ENCODE peak calls at places on chromosomes 5 and 9, in eight cellular contexts. One of them, this sample, is unnamed.

GRCh38 chr9:6959275-6960000 is 201.7 kb downstream of the KDM4C start:
- DNase-seq in fibroblast of lung: no peak
- DNase-seq in cardiac fibroblast: no peak
- DNase-seq in Panc1: no peak
- DNase-seq in body of pancreas: no peak
- DNase-seq in dorsolateral prefrontal cortex: no peak
- DNase-seq in cardiac muscle cell: peak
- DNase-seq in AG09309: no peak
- DNase-seq in this sample: no peak

GRCh38 chr9:16689352-16689938 is 181.0 kb downstream of the BNC2 start:
- DNase-seq in body of pancreas: peak
- DNase-seq in fibroblast of lung: peak
- DNase-seq in cardiac fibroblast: peak
- DNase-seq in Panc1: no peak
- DNase-seq in cardiac muscle cell: no peak
- DNase-seq in dorsolateral prefrontal cortex: no peak
- DNase-seq in AG09309: no peak
- DNase-seq in this sample: peak

GRCh38 chr5:108726446-108727091 is 21.1 kb upstream of the FER start:
- DNase-seq in dorsolateral prefrontal cortex: no peak
- DNase-seq in fibroblast of lung: no peak
- DNase-seq in AG09309: no peak
- DNase-seq in body of pancreas: no peak
- DNase-seq in cardiac fibroblast: no peak
- DNase-seq in Panc1: no peak
- DNase-seq in cardiac muscle cell: no peak
- DNase-seq in this sample: no peak

GRCh38 chr5:151562019-151562707 is 29.0 kb downstream of the FAT2 start:
- DNase-seq in fibroblast of lung: no peak
- DNase-seq in Panc1: no peak
- DNase-seq in cardiac muscle cell: no peak
- DNase-seq in cardiac fibroblast: no peak
- DNase-seq in dorsolateral prefrontal cortex: no peak
- DNase-seq in body of pancreas: no peak
- DNase-seq in AG09309: no peak
- DNase-seq in this sample: no peak

GRCh38 chr5:64074533-64074932 is 91.1 kb upstream of the RNF180 start:
- DNase-seq in cardiac fibroblast: peak
- DNase-seq in dorsolateral prefrontal cortex: no peak
- DNase-seq in body of pancreas: no peak
- DNase-seq in Panc1: peak
- DNase-seq in AG09309: peak
- DNase-seq in fibroblast of lung: peak
- DNase-seq in cardiac muscle cell: peak
- DNase-seq in this sample: peak

GRCh38 chr5:124806026-124806856 is 59.8 kb upstream of the ZNF608 start:
- DNase-seq in Panc1: no peak
- DNase-seq in fibroblast of lung: peak
- DNase-seq in AG09309: no peak
- DNase-seq in cardiac fibroblast: peak
- DNase-seq in cardiac muscle cell: peak
- DNase-seq in body of pancreas: peak
- DNase-seq in dorsolateral prefrontal cortex: peak
- DNase-seq in this sample: no peak

GRCh38 chr9:2119490-2120046 is 104.4 kb downstream of the SMARCA2 start:
- DNase-seq in AG09309: no peak
- DNase-seq in dorsolateral prefrontal cortex: no peak
- DNase-seq in Panc1: no peak
- DNase-seq in cardiac muscle cell: no peak
- DNase-seq in body of pancreas: no peak
- DNase-seq in cardiac fibroblast: no peak
- DNase-seq in fibroblast of lung: no peak
- DNase-seq in this sample: no peak

GRCh38 chr9:76419782-76420380 is 25.7 kb upstream of the RFK start:
- DNase-seq in Panc1: no peak
- DNase-seq in body of pancreas: peak
- DNase-seq in cardiac muscle cell: peak
- DNase-seq in fibroblast of lung: no peak
- DNase-seq in dorsolateral prefrontal cortex: no peak
- DNase-seq in cardiac fibroblast: peak
- DNase-seq in AG09309: no peak
- DNase-seq in this sample: no peak

GRCh38 chr9:21994996-21995651 is 533 bp downstream of the CDKN2B-AS1 start:
- DNase-seq in AG09309: no peak
- DNase-seq in Panc1: no peak
- DNase-seq in dorsolateral prefrontal cortex: no peak
- DNase-seq in body of pancreas: peak
- DNase-seq in cardiac muscle cell: peak
- DNase-seq in fibroblast of lung: peak
- DNase-seq in cardiac fibroblast: peak
- DNase-seq in this sample: peak

GRCh38 chr5:82835488-82835887 is 241.7 kb downstream of the TMEM167A start:
- DNase-seq in cardiac fibroblast: no peak
- DNase-seq in AG09309: no peak
- DNase-seq in body of pancreas: no peak
- DNase-seq in cardiac muscle cell: no peak
- DNase-seq in dorsolateral prefrontal cortex: no peak
- DNase-seq in fibroblast of lung: no peak
- DNase-seq in Panc1: no peak
- DNase-seq in this sample: no peak

GRCh38 chr5:93601053-93601429 is 18.0 kb downstream of the NR2F1 start:
- DNase-seq in AG09309: no peak
- DNase-seq in fibroblast of lung: no peak
- DNase-seq in cardiac muscle cell: no peak
- DNase-seq in dorsolateral prefrontal cortex: no peak
- DNase-seq in cardiac fibroblast: no peak
- DNase-seq in Panc1: no peak
- DNase-seq in body of pancreas: no peak
- DNase-seq in this sample: no peak

GRCh38 chr9:34171753-34172535 is 6.9 kb upstream of the UBAP1 start:
- DNase-seq in dorsolateral prefrontal cortex: no peak
- DNase-seq in AG09309: no peak
- DNase-seq in fibroblast of lung: no peak
- DNase-seq in cardiac fibroblast: no peak
- DNase-seq in body of pancreas: no peak
- DNase-seq in cardiac muscle cell: no peak
- DNase-seq in Panc1: no peak
- DNase-seq in this sample: no peak

GRCh38 chr5:142715291-142715690 is 29.4 kb upstream of the FGF1 start:
- DNase-seq in fibroblast of lung: no peak
- DNase-seq in cardiac fibroblast: no peak
- DNase-seq in body of pancreas: no peak
- DNase-seq in dorsolateral prefrontal cortex: no peak
- DNase-seq in cardiac muscle cell: no peak
- DNase-seq in AG09309: no peak
- DNase-seq in Panc1: no peak
- DNase-seq in this sample: no peak

GRCh38 chr5:142717582-142718215 is 31.8 kb upstream of the FGF1 start:
- DNase-seq in dorsolateral prefrontal cortex: no peak
- DNase-seq in Panc1: no peak
- DNase-seq in fibroblast of lung: peak
- DNase-seq in AG09309: no peak
- DNase-seq in cardiac muscle cell: peak
- DNase-seq in body of pancreas: peak
- DNase-seq in cardiac fibroblast: peak
- DNase-seq in this sample: no peak

GRCh38 chr5:142719836-142720330 is 34.0 kb upstream of the FGF1 start:
- DNase-seq in cardiac fibroblast: no peak
- DNase-seq in fibroblast of lung: no peak
- DNase-seq in AG09309: no peak
- DNase-seq in cardiac muscle cell: no peak
- DNase-seq in Panc1: no peak
- DNase-seq in body of pancreas: no peak
- DNase-seq in dorsolateral prefrontal cortex: no peak
- DNase-seq in this sample: no peak

GRCh38 chr5:142713151-142713706 is 27.3 kb upstream of the FGF1 start:
- DNase-seq in body of pancreas: peak
- DNase-seq in cardiac muscle cell: peak
- DNase-seq in fibroblast of lung: peak
- DNase-seq in dorsolateral prefrontal cortex: peak
- DNase-seq in AG09309: no peak
- DNase-seq in cardiac fibroblast: peak
- DNase-seq in Panc1: peak
- DNase-seq in this sample: peak

GRCh38 chr5:142716963-142717362 is 31.1 kb upstream of the FGF1 start:
- DNase-seq in cardiac muscle cell: peak
- DNase-seq in AG09309: no peak
- DNase-seq in dorsolateral prefrontal cortex: peak
- DNase-seq in cardiac fibroblast: peak
- DNase-seq in fibroblast of lung: peak
- DNase-seq in body of pancreas: peak
- DNase-seq in Panc1: no peak
- DNase-seq in this sample: no peak
- TF ChIP-seq CTCF in cardiac muscle cell: peak
- TF ChIP-seq CTCF in AG09309: peak
- TF ChIP-seq CTCF in dorsolateral prefrontal cortex: peak
- TF ChIP-seq CTCF in cardiac fibroblast: peak
- TF ChIP-seq CTCF in fibroblast of lung: peak
- TF ChIP-seq CTCF in body of pancreas: peak
- TF ChIP-seq CTCF in Panc1: no peak
- TF ChIP-seq CTCF in this sample: peak

GRCh38 chr9:27412081-27412480 is 112.0 kb upstream of the IFNK start:
- DNase-seq in Panc1: no peak
- DNase-seq in body of pancreas: no peak
- DNase-seq in fibroblast of lung: no peak
- DNase-seq in AG09309: no peak
- DNase-seq in cardiac fibroblast: no peak
- DNase-seq in cardiac muscle cell: no peak
- DNase-seq in dorsolateral prefrontal cortex: no peak
- DNase-seq in this sample: no peak

GRCh38 chr9:27412963-27413362 is 111.1 kb upstream of the IFNK start:
- DNase-seq in AG09309: no peak
- DNase-seq in fibroblast of lung: no peak
- DNase-seq in cardiac muscle cell: no peak
- DNase-seq in cardiac fibroblast: no peak
- DNase-seq in body of pancreas: no peak
- DNase-seq in Panc1: no peak
- DNase-seq in dorsolateral prefrontal cortex: no peak
- DNase-seq in this sample: no peak

GRCh38 chr9:27414215-27414731 is 109.8 kb upstream of the IFNK start:
- DNase-seq in dorsolateral prefrontal cortex: no peak
- DNase-seq in cardiac fibroblast: no peak
- DNase-seq in body of pancreas: peak
- DNase-seq in cardiac muscle cell: no peak
- DNase-seq in AG09309: no peak
- DNase-seq in fibroblast of lung: no peak
- DNase-seq in Panc1: no peak
- DNase-seq in this sample: no peak

GRCh38 chr9:27408523-27408922 is 111.6 kb upstream of the EQTN start:
- DNase-seq in AG09309: no peak
- DNase-seq in dorsolateral prefrontal cortex: no peak
- DNase-seq in Panc1: no peak
- DNase-seq in cardiac muscle cell: no peak
- DNase-seq in body of pancreas: no peak
- DNase-seq in cardiac fibroblast: no peak
- DNase-seq in fibroblast of lung: no peak
- DNase-seq in this sample: no peak

GRCh38 chr9:27413507-27414214 is 110.4 kb upstream of the IFNK start:
- DNase-seq in body of pancreas: no peak
- DNase-seq in Panc1: no peak
- DNase-seq in dorsolateral prefrontal cortex: no peak
- DNase-seq in AG09309: no peak
- DNase-seq in cardiac fibroblast: no peak
- DNase-seq in fibroblast of lung: no peak
- DNase-seq in cardiac muscle cell: no peak
- DNase-seq in this sample: no peak
- H3K4me3 ChIP-seq in body of pancreas: no peak
- H3K4me3 ChIP-seq in Panc1: no peak
- H3K4me3 ChIP-seq in dorsolateral prefrontal cortex: peak
- H3K4me3 ChIP-seq in AG09309: no peak
- H3K4me3 ChIP-seq in cardiac fibroblast: peak
- H3K4me3 ChIP-seq in fibroblast of lung: peak
- H3K4me3 ChIP-seq in cardiac muscle cell: no peak
- H3K4me3 ChIP-seq in this sample: no peak

GRCh38 chr9:120927125-120928014 is 774 bp upstream of the TRAF1 start:
- DNase-seq in fibroblast of lung: no peak
- DNase-seq in dorsolateral prefrontal cortex: no peak
- DNase-seq in body of pancreas: no peak
- DNase-seq in cardiac fibroblast: no peak
- DNase-seq in AG09309: no peak
- DNase-seq in Panc1: no peak
- DNase-seq in cardiac muscle cell: no peak
- DNase-seq in this sample: no peak

GRCh38 chr9:120929392-120929791 is 2.8 kb upstream of the TRAF1 start:
- DNase-seq in cardiac fibroblast: no peak
- DNase-seq in dorsolateral prefrontal cortex: no peak
- DNase-seq in body of pancreas: no peak
- DNase-seq in cardiac muscle cell: no peak
- DNase-seq in fibroblast of lung: no peak
- DNase-seq in Panc1: no peak
- DNase-seq in AG09309: no peak
- DNase-seq in this sample: no peak

GRCh38 chr9:120928015-120928719 is 1.6 kb upstream of the TRAF1 start:
- DNase-seq in cardiac muscle cell: no peak
- DNase-seq in body of pancreas: peak
- DNase-seq in dorsolateral prefrontal cortex: no peak
- DNase-seq in fibroblast of lung: no peak
- DNase-seq in Panc1: no peak
- DNase-seq in cardiac fibroblast: no peak
- DNase-seq in AG09309: no peak
- DNase-seq in this sample: no peak

GRCh38 chr9:120926397-120926928 is at the start of gene TRAF1:
- DNase-seq in fibroblast of lung: peak
- DNase-seq in cardiac fibroblast: no peak
- DNase-seq in dorsolateral prefrontal cortex: no peak
- DNase-seq in AG09309: no peak
- DNase-seq in cardiac muscle cell: no peak
- DNase-seq in Panc1: no peak
- DNase-seq in body of pancreas: no peak
- DNase-seq in this sample: no peak

DNA sequence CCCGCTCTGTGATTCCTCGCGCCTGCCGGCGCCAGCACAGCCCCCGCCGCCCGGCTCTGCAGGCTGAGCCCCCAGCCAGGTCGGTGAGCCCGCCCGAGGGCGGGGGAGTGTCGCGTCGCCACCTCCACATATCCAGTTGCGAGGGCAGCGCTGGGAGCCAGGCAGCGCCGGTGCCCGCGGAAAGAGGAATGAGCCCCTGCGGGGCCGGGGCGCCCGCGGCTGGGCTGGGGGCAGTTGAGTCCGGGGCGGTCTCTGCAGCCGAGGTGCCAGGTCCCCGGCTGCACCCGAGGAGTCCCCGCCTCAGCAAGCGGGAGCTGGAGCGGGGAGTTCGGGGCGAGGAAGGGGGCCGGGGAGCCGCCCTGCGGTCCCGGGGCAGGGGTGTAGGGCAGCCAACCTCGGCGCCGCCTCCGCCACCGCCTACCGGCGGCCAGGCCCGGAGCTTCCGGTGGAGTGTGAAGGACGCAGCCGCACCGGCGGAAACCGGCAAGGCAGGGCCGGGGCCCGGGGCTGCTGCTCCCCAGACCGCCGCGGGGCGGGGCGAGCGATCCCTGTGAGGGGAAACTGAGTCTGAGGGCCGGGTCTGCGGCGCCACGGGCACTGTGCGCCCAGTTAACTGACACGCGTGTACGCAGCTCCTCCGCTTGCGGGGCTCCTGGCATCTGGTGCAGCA is 2.3 kb upstream of the TRAF1 start:
- DNase-seq in body of pancreas: peak
- DNase-seq in AG09309: no peak
- DNase-seq in fibroblast of lung: peak
- DNase-seq in dorsolateral prefrontal cortex: peak
- DNase-seq in Panc1: no peak
- DNase-seq in cardiac muscle cell: peak
- DNase-seq in cardiac fibroblast: peak
- DNase-seq in this sample: no peak
- TF ChIP-seq CTCF in body of pancreas: peak
- TF ChIP-seq CTCF in AG09309: no peak
- TF ChIP-seq CTCF in fibroblast of lung: peak
- TF ChIP-seq CTCF in dorsolateral prefrontal cortex: peak
- TF ChIP-seq CTCF in Panc1: no peak
- TF ChIP-seq CTCF in cardiac muscle cell: peak
- TF ChIP-seq CTCF in cardiac fibroblast: no peak
- TF ChIP-seq CTCF in this sample: no peak

GRCh38 chr9:111728143-111728542 is 66.6 kb downstream of the SHOC1 start:
- DNase-seq in body of pancreas: no peak
- DNase-seq in AG09309: no peak
- DNase-seq in fibroblast of lung: peak
- DNase-seq in Panc1: no peak
- DNase-seq in dorsolateral prefrontal cortex: no peak
- DNase-seq in cardiac muscle cell: no peak
- DNase-seq in cardiac fibroblast: no peak
- DNase-seq in this sample: no peak
- H3K4me3 ChIP-seq in body of pancreas: no peak
- H3K4me3 ChIP-seq in AG09309: no peak
- H3K4me3 ChIP-seq in fibroblast of lung: no peak
- H3K4me3 ChIP-seq in Panc1: no peak
- H3K4me3 ChIP-seq in dorsolateral prefrontal cortex: no peak
- H3K4me3 ChIP-seq in cardiac muscle cell: no peak
- H3K4me3 ChIP-seq in cardiac fibroblast: no peak
- H3K4me3 ChIP-seq in this sample: no peak